ENCODE peak calls at places on chromosomes 12 and 14, in ten cellular contexts. One of them, this sample, is unnamed.

GRCh38 chr12:25996677-25997076 is 38.2 kb downstream of the RASSF8 start:
- DNase-seq in NCI-H1092 treated with DMSO at 0.1 percent for 48 hours: no peak
- DNase-seq in AG08395: no peak
- DNase-seq in stimulated activated CD4-positive, alpha-beta T cell treated with anti-CD3 and anti-CD28 coated beads, Interleukin-12 subunit alpha, Interleukin-12 subunit beta, amount 100 ng/mL, for 48 hours: no peak
- DNase-seq in GM12891: no peak
- DNase-seq in transverse colon: no peak
- DNase-seq in CD8-positive, alpha-beta T cell: no peak
- DNase-seq in HuH-7.5: no peak
- DNase-seq in iPS-NIHi11: no peak
- DNase-seq in globus pallidus: no peak
- DNase-seq in this sample: no peak

GRCh38 chr12:128606970-128607369 is 216.8 kb downstream of the SLC15A4 start:
- DNase-seq in transverse colon: peak
- DNase-seq in HuH-7.5: no peak
- DNase-seq in iPS-NIHi11: no peak
- DNase-seq in AG08395: no peak
- DNase-seq in globus pallidus: no peak
- DNase-seq in stimulated activated CD4-positive, alpha-beta T cell treated with anti-CD3 and anti-CD28 coated beads, Interleukin-12 subunit alpha, Interleukin-12 subunit beta, amount 100 ng/mL, for 48 hours: no peak
- DNase-seq in CD8-positive, alpha-beta T cell: no peak
- DNase-seq in NCI-H1092 treated with DMSO at 0.1 percent for 48 hours: no peak
- DNase-seq in GM12891: no peak
- DNase-seq in this sample: no peak

GRCh38 chr14:62209287-62209899 is 447.2 kb downstream of the SNAPC1 start:
- DNase-seq in AG08395: peak
- DNase-seq in HuH-7.5: no peak
- DNase-seq in CD8-positive, alpha-beta T cell: no peak
- DNase-seq in globus pallidus: no peak
- DNase-seq in iPS-NIHi11: no peak
- DNase-seq in stimulated activated CD4-positive, alpha-beta T cell treated with anti-CD3 and anti-CD28 coated beads, Interleukin-12 subunit alpha, Interleukin-12 subunit beta, amount 100 ng/mL, for 48 hours: no peak
- DNase-seq in transverse colon: no peak
- DNase-seq in NCI-H1092 treated with DMSO at 0.1 percent for 48 hours: no peak
- DNase-seq in GM12891: no peak
- DNase-seq in this sample: no peak

GRCh38 chr14:23306412-23307145 is at the start of gene BCL2L2:
- DNase-seq in stimulated activated CD4-positive, alpha-beta T cell treated with anti-CD3 and anti-CD28 coated beads, Interleukin-12 subunit alpha, Interleukin-12 subunit beta, amount 100 ng/mL, for 48 hours: no peak
- DNase-seq in AG08395: peak
- DNase-seq in globus pallidus: peak
- DNase-seq in transverse colon: peak
- DNase-seq in iPS-NIHi11: peak
- DNase-seq in HuH-7.5: peak
- DNase-seq in GM12891: peak
- DNase-seq in CD8-positive, alpha-beta T cell: no peak
- DNase-seq in NCI-H1092 treated with DMSO at 0.1 percent for 48 hours: peak
- DNase-seq in this sample: peak

GRCh38 chr14:73143003-73143402 is 6.7 kb downstream of the PSEN1 start:
- DNase-seq in stimulated activated CD4-positive, alpha-beta T cell treated with anti-CD3 and anti-CD28 coated beads, Interleukin-12 subunit alpha, Interleukin-12 subunit beta, amount 100 ng/mL, for 48 hours: no peak
- DNase-seq in NCI-H1092 treated with DMSO at 0.1 percent for 48 hours: no peak
- DNase-seq in HuH-7.5: no peak
- DNase-seq in AG08395: no peak
- DNase-seq in iPS-NIHi11: no peak
- DNase-seq in GM12891: no peak
- DNase-seq in globus pallidus: peak
- DNase-seq in transverse colon: no peak
- DNase-seq in CD8-positive, alpha-beta T cell: no peak
- DNase-seq in this sample: no peak

GRCh38 chr14:77201696-77202095 is 20.1 kb downstream of the TMEM63C start:
- DNase-seq in globus pallidus: no peak
- DNase-seq in NCI-H1092 treated with DMSO at 0.1 percent for 48 hours: no peak
- DNase-seq in transverse colon: no peak
- DNase-seq in stimulated activated CD4-positive, alpha-beta T cell treated with anti-CD3 and anti-CD28 coated beads, Interleukin-12 subunit alpha, Interleukin-12 subunit beta, amount 100 ng/mL, for 48 hours: no peak
- DNase-seq in HuH-7.5: no peak
- DNase-seq in CD8-positive, alpha-beta T cell: no peak
- DNase-seq in AG08395: no peak
- DNase-seq in iPS-NIHi11: no peak
- DNase-seq in GM12891: no peak
- DNase-seq in this sample: no peak

GRCh38 chr12:23253191-23253590 is 628.2 kb downstream of the ETNK1 start:
- DNase-seq in NCI-H1092 treated with DMSO at 0.1 percent for 48 hours: no peak
- DNase-seq in transverse colon: no peak
- DNase-seq in globus pallidus: no peak
- DNase-seq in CD8-positive, alpha-beta T cell: no peak
- DNase-seq in stimulated activated CD4-positive, alpha-beta T cell treated with anti-CD3 and anti-CD28 coated beads, Interleukin-12 subunit alpha, Interleukin-12 subunit beta, amount 100 ng/mL, for 48 hours: no peak
- DNase-seq in HuH-7.5: no peak
- DNase-seq in GM12891: no peak
- DNase-seq in iPS-NIHi11: no peak
- DNase-seq in AG08395: no peak
- DNase-seq in this sample: no peak

GRCh38 chr12:54579696-54580333 is 8.6 kb downstream of the PPP1R1A start:
- DNase-seq in transverse colon: peak
- DNase-seq in HuH-7.5: peak
- DNase-seq in iPS-NIHi11: peak
- DNase-seq in globus pallidus: peak
- DNase-seq in CD8-positive, alpha-beta T cell: peak
- DNase-seq in NCI-H1092 treated with DMSO at 0.1 percent for 48 hours: peak
- DNase-seq in stimulated activated CD4-positive, alpha-beta T cell treated with anti-CD3 and anti-CD28 coated beads, Interleukin-12 subunit alpha, Interleukin-12 subunit beta, amount 100 ng/mL, for 48 hours: peak
- DNase-seq in GM12891: peak
- DNase-seq in AG08395: peak
- DNase-seq in this sample: peak

GRCh38 chr12:132492522-132492921 is 2.6 kb downstream of the FBRSL1 start:
- DNase-seq in globus pallidus: no peak
- DNase-seq in CD8-positive, alpha-beta T cell: no peak
- DNase-seq in GM12891: no peak
- DNase-seq in transverse colon: peak
- DNase-seq in iPS-NIHi11: no peak
- DNase-seq in NCI-H1092 treated with DMSO at 0.1 percent for 48 hours: no peak
- DNase-seq in HuH-7.5: no peak
- DNase-seq in stimulated activated CD4-positive, alpha-beta T cell treated with anti-CD3 and anti-CD28 coated beads, Interleukin-12 subunit alpha, Interleukin-12 subunit beta, amount 100 ng/mL, for 48 hours: no peak
- DNase-seq in AG08395: no peak
- DNase-seq in this sample: no peak

GRCh38 chr12:52975820-52976573 is 27.1 kb downstream of the KRT18 start:
- DNase-seq in AG08395: no peak
- DNase-seq in transverse colon: peak
- DNase-seq in HuH-7.5: no peak
- DNase-seq in iPS-NIHi11: no peak
- DNase-seq in NCI-H1092 treated with DMSO at 0.1 percent for 48 hours: peak
- DNase-seq in CD8-positive, alpha-beta T cell: no peak
- DNase-seq in stimulated activated CD4-positive, alpha-beta T cell treated with anti-CD3 and anti-CD28 coated beads, Interleukin-12 subunit alpha, Interleukin-12 subunit beta, amount 100 ng/mL, for 48 hours: no peak
- DNase-seq in globus pallidus: no peak
- DNase-seq in GM12891: no peak
- DNase-seq in this sample: peak

GRCh38 chr14:96285667-96286066 is 29.7 kb downstream of the BDKRB1 start:
- DNase-seq in CD8-positive, alpha-beta T cell: no peak
- DNase-seq in stimulated activated CD4-positive, alpha-beta T cell treated with anti-CD3 and anti-CD28 coated beads, Interleukin-12 subunit alpha, Interleukin-12 subunit beta, amount 100 ng/mL, for 48 hours: no peak
- DNase-seq in transverse colon: no peak
- DNase-seq in globus pallidus: no peak
- DNase-seq in AG08395: peak
- DNase-seq in GM12891: no peak
- DNase-seq in NCI-H1092 treated with DMSO at 0.1 percent for 48 hours: no peak
- DNase-seq in HuH-7.5: no peak
- DNase-seq in iPS-NIHi11: no peak
- DNase-seq in this sample: no peak

GRCh38 chr14:49541049-49541448 is 45.1 kb downstream of the RPS29 start:
- DNase-seq in NCI-H1092 treated with DMSO at 0.1 percent for 48 hours: no peak
- DNase-seq in CD8-positive, alpha-beta T cell: no peak
- DNase-seq in transverse colon: no peak
- DNase-seq in globus pallidus: no peak
- DNase-seq in stimulated activated CD4-positive, alpha-beta T cell treated with anti-CD3 and anti-CD28 coated beads, Interleukin-12 subunit alpha, Interleukin-12 subunit beta, amount 100 ng/mL, for 48 hours: no peak
- DNase-seq in HuH-7.5: no peak
- DNase-seq in iPS-NIHi11: no peak
- DNase-seq in GM12891: no peak
- DNase-seq in AG08395: no peak
- DNase-seq in this sample: no peak

GRCh38 chr12:59940676-59941342 is 345.0 kb downstream of the SLC16A7 start:
- DNase-seq in AG08395: no peak
- DNase-seq in transverse colon: no peak
- DNase-seq in NCI-H1092 treated with DMSO at 0.1 percent for 48 hours: no peak
- DNase-seq in HuH-7.5: peak
- DNase-seq in CD8-positive, alpha-beta T cell: no peak
- DNase-seq in iPS-NIHi11: no peak
- DNase-seq in stimulated activated CD4-positive, alpha-beta T cell treated with anti-CD3 and anti-CD28 coated beads, Interleukin-12 subunit alpha, Interleukin-12 subunit beta, amount 100 ng/mL, for 48 hours: no peak
- DNase-seq in GM12891: no peak
- DNase-seq in globus pallidus: no peak
- DNase-seq in this sample: no peak

GRCh38 chr14:24690492-24690891 is 56.5 kb upstream of the GZMB start:
- DNase-seq in stimulated activated CD4-positive, alpha-beta T cell treated with anti-CD3 and anti-CD28 coated beads, Interleukin-12 subunit alpha, Interleukin-12 subunit beta, amount 100 ng/mL, for 48 hours: no peak
- DNase-seq in CD8-positive, alpha-beta T cell: no peak
- DNase-seq in NCI-H1092 treated with DMSO at 0.1 percent for 48 hours: no peak
- DNase-seq in GM12891: no peak
- DNase-seq in AG08395: no peak
- DNase-seq in HuH-7.5: no peak
- DNase-seq in transverse colon: no peak
- DNase-seq in iPS-NIHi11: peak
- DNase-seq in globus pallidus: no peak
- DNase-seq in this sample: peak

GRCh38 chr12:114895822-114896221 is 211.8 kb upstream of the TBX3 start:
- DNase-seq in CD8-positive, alpha-beta T cell: no peak
- DNase-seq in HuH-7.5: no peak
- DNase-seq in transverse colon: no peak
- DNase-seq in stimulated activated CD4-positive, alpha-beta T cell treated with anti-CD3 and anti-CD28 coated beads, Interleukin-12 subunit alpha, Interleukin-12 subunit beta, amount 100 ng/mL, for 48 hours: no peak
- DNase-seq in globus pallidus: no peak
- DNase-seq in iPS-NIHi11: no peak
- DNase-seq in NCI-H1092 treated with DMSO at 0.1 percent for 48 hours: no peak
- DNase-seq in GM12891: no peak
- DNase-seq in AG08395: no peak
- DNase-seq in this sample: no peak

GRCh38 chr12:25827747-25828146 is 130.7 kb upstream of the RASSF8 start:
- DNase-seq in transverse colon: no peak
- DNase-seq in globus pallidus: no peak
- DNase-seq in HuH-7.5: no peak
- DNase-seq in GM12891: no peak
- DNase-seq in AG08395: no peak
- DNase-seq in CD8-positive, alpha-beta T cell: no peak
- DNase-seq in stimulated activated CD4-positive, alpha-beta T cell treated with anti-CD3 and anti-CD28 coated beads, Interleukin-12 subunit alpha, Interleukin-12 subunit beta, amount 100 ng/mL, for 48 hours: no peak
- DNase-seq in iPS-NIHi11: no peak
- DNase-seq in NCI-H1092 treated with DMSO at 0.1 percent for 48 hours: no peak
- DNase-seq in this sample: no peak

GRCh38 chr12:18139989-18140596 is 50.1 kb upstream of the RERGL start:
- DNase-seq in globus pallidus: peak
- DNase-seq in transverse colon: no peak
- DNase-seq in CD8-positive, alpha-beta T cell: no peak
- DNase-seq in NCI-H1092 treated with DMSO at 0.1 percent for 48 hours: peak
- DNase-seq in AG08395: peak
- DNase-seq in GM12891: no peak
- DNase-seq in iPS-NIHi11: peak
- DNase-seq in HuH-7.5: no peak
- DNase-seq in stimulated activated CD4-positive, alpha-beta T cell treated with anti-CD3 and anti-CD28 coated beads, Interleukin-12 subunit alpha, Interleukin-12 subunit beta, amount 100 ng/mL, for 48 hours: no peak
- DNase-seq in this sample: no peak

GRCh38 chr14:104240426-104241157 is 102.2 kb downstream of the KIF26A start:
- DNase-seq in CD8-positive, alpha-beta T cell: peak
- DNase-seq in globus pallidus: no peak
- DNase-seq in stimulated activated CD4-positive, alpha-beta T cell treated with anti-CD3 and anti-CD28 coated beads, Interleukin-12 subunit alpha, Interleukin-12 subunit beta, amount 100 ng/mL, for 48 hours: no peak
- DNase-seq in HuH-7.5: no peak
- DNase-seq in AG08395: no peak
- DNase-seq in transverse colon: peak
- DNase-seq in GM12891: no peak
- DNase-seq in NCI-H1092 treated with DMSO at 0.1 percent for 48 hours: peak
- DNase-seq in iPS-NIHi11: peak
- DNase-seq in this sample: peak

GRCh38 chr14:85071447-85071846 is 458.5 kb upstream of the FLRT2 start:
- DNase-seq in AG08395: no peak
- DNase-seq in iPS-NIHi11: no peak
- DNase-seq in transverse colon: no peak
- DNase-seq in CD8-positive, alpha-beta T cell: no peak
- DNase-seq in stimulated activated CD4-positive, alpha-beta T cell treated with anti-CD3 and anti-CD28 coated beads, Interleukin-12 subunit alpha, Interleukin-12 subunit beta, amount 100 ng/mL, for 48 hours: no peak
- DNase-seq in NCI-H1092 treated with DMSO at 0.1 percent for 48 hours: no peak
- DNase-seq in GM12891: no peak
- DNase-seq in globus pallidus: no peak
- DNase-seq in HuH-7.5: no peak
- DNase-seq in this sample: no peak

GRCh38 chr14:33692762-33693161 is 258.1 kb downstream of the EGLN3 start:
- DNase-seq in transverse colon: no peak
- DNase-seq in NCI-H1092 treated with DMSO at 0.1 percent for 48 hours: no peak
- DNase-seq in iPS-NIHi11: no peak
- DNase-seq in HuH-7.5: no peak
- DNase-seq in globus pallidus: no peak
- DNase-seq in stimulated activated CD4-positive, alpha-beta T cell treated with anti-CD3 and anti-CD28 coated beads, Interleukin-12 subunit alpha, Interleukin-12 subunit beta, amount 100 ng/mL, for 48 hours: no peak
- DNase-seq in CD8-positive, alpha-beta T cell: no peak
- DNase-seq in AG08395: peak
- DNase-seq in GM12891: no peak
- DNase-seq in this sample: no peak

GRCh38 chr12:26630546-26631027 is 202.4 kb downstream of the ITPR2 start:
- DNase-seq in GM12891: no peak
- DNase-seq in HuH-7.5: no peak
- DNase-seq in globus pallidus: peak
- DNase-seq in iPS-NIHi11: no peak
- DNase-seq in NCI-H1092 treated with DMSO at 0.1 percent for 48 hours: no peak
- DNase-seq in stimulated activated CD4-positive, alpha-beta T cell treated with anti-CD3 and anti-CD28 coated beads, Interleukin-12 subunit alpha, Interleukin-12 subunit beta, amount 100 ng/mL, for 48 hours: no peak
- DNase-seq in AG08395: no peak
- DNase-seq in CD8-positive, alpha-beta T cell: no peak
- DNase-seq in transverse colon: no peak
- DNase-seq in this sample: no peak

GRCh38 chr14:29442720-29443119 is 484.9 kb downstream of the PRKD1 start:
- DNase-seq in NCI-H1092 treated with DMSO at 0.1 percent for 48 hours: no peak
- DNase-seq in transverse colon: no peak
- DNase-seq in globus pallidus: no peak
- DNase-seq in HuH-7.5: no peak
- DNase-seq in GM12891: no peak
- DNase-seq in stimulated activated CD4-positive, alpha-beta T cell treated with anti-CD3 and anti-CD28 coated beads, Interleukin-12 subunit alpha, Interleukin-12 subunit beta, amount 100 ng/mL, for 48 hours: no peak
- DNase-seq in CD8-positive, alpha-beta T cell: no peak
- DNase-seq in AG08395: peak
- DNase-seq in iPS-NIHi11: no peak
- DNase-seq in this sample: no peak

GRCh38 chr12:6430124-6430989 is 14.4 kb upstream of the CD27 start:
- DNase-seq in GM12891: no peak
- DNase-seq in AG08395: peak
- DNase-seq in CD8-positive, alpha-beta T cell: no peak
- DNase-seq in globus pallidus: peak
- DNase-seq in NCI-H1092 treated with DMSO at 0.1 percent for 48 hours: no peak
- DNase-seq in stimulated activated CD4-positive, alpha-beta T cell treated with anti-CD3 and anti-CD28 coated beads, Interleukin-12 subunit alpha, Interleukin-12 subunit beta, amount 100 ng/mL, for 48 hours: no peak
- DNase-seq in iPS-NIHi11: no peak
- DNase-seq in HuH-7.5: no peak
- DNase-seq in transverse colon: peak
- DNase-seq in this sample: peak

GRCh38 chr14:42855159-42855558 is 1248.5 kb downstream of the LRFN5 start:
- DNase-seq in AG08395: no peak
- DNase-seq in globus pallidus: peak
- DNase-seq in transverse colon: no peak
- DNase-seq in iPS-NIHi11: no peak
- DNase-seq in HuH-7.5: no peak
- DNase-seq in stimulated activated CD4-positive, alpha-beta T cell treated with anti-CD3 and anti-CD28 coated beads, Interleukin-12 subunit alpha, Interleukin-12 subunit beta, amount 100 ng/mL, for 48 hours: no peak
- DNase-seq in GM12891: no peak
- DNase-seq in NCI-H1092 treated with DMSO at 0.1 percent for 48 hours: no peak
- DNase-seq in CD8-positive, alpha-beta T cell: no peak
- DNase-seq in this sample: no peak

GRCh38 chr12:67885370-67886169 is 103.7 kb upstream of the IFNG-AS1 start:
- DNase-seq in HuH-7.5: no peak
- DNase-seq in stimulated activated CD4-positive, alpha-beta T cell treated with anti-CD3 and anti-CD28 coated beads, Interleukin-12 subunit alpha, Interleukin-12 subunit beta, amount 100 ng/mL, for 48 hours: no peak
- DNase-seq in GM12891: no peak
- DNase-seq in transverse colon: no peak
- DNase-seq in globus pallidus: peak
- DNase-seq in iPS-NIHi11: no peak
- DNase-seq in CD8-positive, alpha-beta T cell: no peak
- DNase-seq in AG08395: peak
- DNase-seq in NCI-H1092 treated with DMSO at 0.1 percent for 48 hours: no peak
- DNase-seq in this sample: no peak

GRCh38 chr12:6759741-6760140 is 6.4 kb upstream of the PTMS start:
- DNase-seq in stimulated activated CD4-positive, alpha-beta T cell treated with anti-CD3 and anti-CD28 coated beads, Interleukin-12 subunit alpha, Interleukin-12 subunit beta, amount 100 ng/mL, for 48 hours: no peak
- DNase-seq in NCI-H1092 treated with DMSO at 0.1 percent for 48 hours: no peak
- DNase-seq in globus pallidus: no peak
- DNase-seq in AG08395: no peak
- DNase-seq in GM12891: no peak
- DNase-seq in iPS-NIHi11: no peak
- DNase-seq in HuH-7.5: no peak
- DNase-seq in transverse colon: no peak
- DNase-seq in CD8-positive, alpha-beta T cell: no peak
- DNase-seq in this sample: no peak

GRCh38 chr14:61537567-61538463 is 157.5 kb upstream of the HIF1A start:
- DNase-seq in GM12891: no peak
- DNase-seq in globus pallidus: no peak
- DNase-seq in iPS-NIHi11: peak
- DNase-seq in stimulated activated CD4-positive, alpha-beta T cell treated with anti-CD3 and anti-CD28 coated beads, Interleukin-12 subunit alpha, Interleukin-12 subunit beta, amount 100 ng/mL, for 48 hours: no peak
- DNase-seq in HuH-7.5: peak
- DNase-seq in AG08395: peak
- DNase-seq in transverse colon: peak
- DNase-seq in NCI-H1092 treated with DMSO at 0.1 percent for 48 hours: peak
- DNase-seq in CD8-positive, alpha-beta T cell: no peak
- DNase-seq in this sample: peak

This sample was measured in SHP77.